ENCODE peak calls at places on chromosomes 11 and 22, in five cellular contexts. C is RWPE1, D is psoas muscle, J is transverse colon, S is PC-3. W is an unnamed sample.

GRCh38 chr11:64933935-64934693 is 1.6 kb downstream of the GPHA2 start:
- DNase-seq in C (no peak), D (no peak), J (no peak), S (no peak), W (no peak)

GRCh38 chr22:29673361-29673760 is 46.4 kb upstream of the CABP7 start:
- DNase-seq in C (no peak), D (no peak), J (no peak), S (no peak), W (no peak)

GRCh38 chr11:3001496-3001895 is 9.4 kb upstream of the NAP1L4 start:
- DNase-seq in C (no peak), D (no peak), J (no peak), S (no peak), W (peak; percentile 79)

GRCh38 chr11:61796127-61796526 is 3.4 kb downstream of the FEN1 start:
- DNase-seq in C (no peak), D (no peak), J (no peak), S (no peak), W (no peak)

GRCh38 chr22:44586337-44586990 is 88.4 kb upstream of the RTL6 start:
- DNase-seq in C (no peak), D (no peak), J (no peak), S (peak; percentile 5), W (no peak)

GRCh38 chr11:72675221-72675620 is 999 bp upstream of the PDE2A start:
- DNase-seq in C (no peak), D (no peak), J (no peak), S (no peak), W (no peak)

GRCh38 chr22:22374579-22374978 is 130.0 kb downstream of the VPREB1 start:
- DNase-seq in C (no peak), D (no peak), J (no peak), S (no peak), W (no peak)

GRCh38 chr22:43991316-43992020 is 32.6 kb upstream of the PARVB start:
- DNase-seq in C (no peak), D (no peak), J (no peak), S (no peak), W (no peak)

GRCh38 chr11:79617561-79617960 is 176.7 kb upstream of the TENM4 start:
- DNase-seq in C (no peak), D (no peak), J (no peak), S (no peak), W (no peak)

GRCh38 chr11:69442012-69442806 is 39.3 kb upstream of the LINC01488 start:
- DNase-seq in C (peak; percentile 67), D (no peak), J (no peak), S (peak; percentile 94), W (no peak)

GRCh38 chr11:128463386-128463829 is 124.0 kb downstream of the ETS1 start:
- DNase-seq in C (no peak), D (no peak), J (no peak), S (no peak), W (no peak)

GRCh38 chr11:66106786-66107599 is 36.9 kb downstream of the PACS1 start:
- DNase-seq in C (no peak), D (no peak), J (no peak), S (peak; percentile 62), W (no peak)

GRCh38 chr22:41252365-41252764 is 11.6 kb upstream of the CHADL start:
- DNase-seq in C (no peak), D (no peak), J (no peak), S (no peak), W (no peak)

GRCh38 chr22:41257696-41258095 is 17.0 kb upstream of the CHADL start:
- DNase-seq in C (no peak), D (no peak), J (no peak), S (no peak), W (no peak)

GRCh38 chr22:41256898-41257260 is 16.1 kb upstream of the CHADL start:
- DNase-seq in C (no peak), D (no peak), J (no peak), S (peak; percentile 53), W (no peak)

GRCh38 chr22:41254230-41254629 is 13.5 kb upstream of the CHADL start:
- DNase-seq in C (no peak), D (no peak), J (no peak), S (no peak), W (no peak)

GRCh38 chr22:41256254-41256897 is 15.6 kb upstream of the CHADL start:
- DNase-seq in C (peak; percentile 57), D (no peak), J (no peak), S (peak; percentile 82), W (no peak)
- TF ChIP-seq CTCF in C (no peak), D (no peak), J (no peak), S (peak; percentile 45), W (no peak)

GRCh38 chr11:45083544-45084087 is 62.8 kb upstream of the PRDM11 start:
- DNase-seq in C (peak; percentile 20), D (no peak), J (no peak), S (peak; percentile 54), W (no peak)
- TF ChIP-seq CTCF in C (no peak), D (no peak), J (peak; percentile 15), S (peak; percentile 64), W (peak; percentile 21)

GRCh38 chr22:24776525-24776924 is 2.0 kb upstream of the PIWIL3 start:
- DNase-seq in C (no peak), D (no peak), J (no peak), S (no peak), W (no peak)

GRCh38 chr22:24775769-24776492 is 1.4 kb upstream of the PIWIL3 start:
- DNase-seq in C (no peak), D (no peak), J (no peak), S (peak; percentile 43), W (no peak)

GRCh38 chr22:24768537-24769374 is 5.8 kb downstream of the PIWIL3 start:
- DNase-seq in C (peak; percentile 34), D (peak; percentile 18), J (peak; percentile 74), S (peak; percentile 68), W (peak; percentile 81)

DNA sequence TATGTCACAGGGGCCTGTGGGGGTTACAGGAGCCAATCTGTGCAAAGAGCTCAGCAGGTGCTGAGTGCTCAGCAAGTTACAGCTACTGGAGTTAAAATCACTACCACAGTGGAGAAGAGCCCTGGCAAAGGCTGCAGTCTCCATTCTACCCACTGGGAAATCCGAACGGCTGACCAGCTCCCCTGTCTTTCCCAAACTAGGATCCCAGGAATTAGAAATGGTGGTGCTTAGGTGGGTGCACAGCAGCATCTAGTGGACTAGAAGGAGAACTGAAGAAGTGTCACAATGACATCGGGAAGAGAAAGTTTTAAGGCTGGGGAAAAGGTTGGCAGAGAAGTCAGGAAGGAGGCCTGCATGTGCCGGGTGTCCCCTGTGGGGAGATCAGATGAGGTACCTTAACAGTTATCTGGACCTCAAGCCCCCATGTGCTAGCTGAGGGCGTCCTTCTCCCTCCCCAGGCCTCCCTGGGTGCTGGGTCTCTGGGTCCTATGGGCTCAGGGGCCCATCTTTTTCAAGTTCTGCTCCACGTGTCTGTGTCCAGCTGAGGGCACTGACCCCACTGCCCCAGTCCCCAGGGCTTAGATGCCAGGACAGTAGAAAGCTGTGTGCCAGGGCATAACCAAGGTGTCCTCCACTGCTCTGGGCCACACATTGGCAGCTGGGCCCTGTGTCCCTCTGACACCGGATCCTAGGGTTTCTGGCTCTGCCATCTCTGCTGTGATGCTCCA is 1.9 kb downstream of the PIWIL3 start:
- DNase-seq in C (peak; percentile 32), D (no peak), J (no peak), S (peak; percentile 50), W (no peak)
- TF ChIP-seq CTCF in C (peak; percentile 55), D (peak; percentile 19), J (peak; percentile 16), S (peak; percentile 60), W (peak; percentile 18)

GRCh38 chr22:36201630-36202312 is at the start of gene APOL4:
- DNase-seq in C (no peak), D (peak; percentile 90), J (peak; percentile 66), S (no peak), W (peak; percentile 70)
- TF ChIP-seq CTCF in C (no peak), D (no peak), J (no peak), S (no peak), W (no peak)

GRCh38 chr11:33402066-33402465 is 144.9 kb downstream of the HIPK3 start:
- DNase-seq in C (no peak), D (no peak), J (no peak), S (no peak), W (no peak)
- TF ChIP-seq CTCF in C (no peak), D (no peak), J (no peak), S (no peak), W (no peak)

GRCh38 chr11:57457643-57458023 is 2.7 kb upstream of the RTN4RL2 start:
- DNase-seq in C (no peak), D (no peak), J (no peak), S (no peak), W (no peak)
- TF ChIP-seq CTCF in C (peak; percentile 44), D (no peak), J (peak; percentile 26), S (no peak), W (no peak)

DNA sequence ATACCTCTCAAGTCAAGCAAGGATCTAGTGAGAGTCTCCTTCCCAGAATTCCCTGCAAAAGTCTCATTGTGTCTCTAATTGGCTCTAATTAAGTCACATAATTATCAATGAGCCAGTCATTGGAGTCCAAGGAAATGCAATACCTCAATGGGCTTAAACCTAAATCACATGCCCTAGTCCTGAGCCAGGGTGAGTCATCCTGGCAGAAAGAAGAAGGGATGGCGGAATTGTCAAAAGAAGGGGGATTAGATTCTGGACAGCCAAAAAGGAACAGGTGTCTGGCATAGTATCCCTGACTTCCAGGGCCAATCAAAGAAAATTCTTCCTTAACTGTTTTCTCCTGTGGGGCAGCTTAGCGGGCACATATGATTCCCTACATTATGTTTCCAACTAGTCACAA is 25.1 kb upstream of the LDLRAD3 start:
- DNase-seq in C (no peak), D (no peak), J (no peak), S (no peak), W (no peak)
- TF ChIP-seq CTCF in C (no peak), D (no peak), J (no peak), S (no peak), W (no peak)

GRCh38 chr11:16170448-16170847 is 185.9 kb downstream of the SOX6 start:
- DNase-seq in C (no peak), D (no peak), J (no peak), S (no peak), W (no peak)

GRCh38 chr11:16169541-16169940 is 186.8 kb downstream of the SOX6 start:
- DNase-seq in C (no peak), D (no peak), J (no peak), S (no peak), W (no peak)

GRCh38 chr11:16167706-16168487 is 188.4 kb downstream of the SOX6 start:
- DNase-seq in C (no peak), D (no peak), J (no peak), S (no peak), W (no peak)

GRCh38 chr11:16171882-16172281 is 184.5 kb downstream of the SOX6 start:
- DNase-seq in C (no peak), D (no peak), J (no peak), S (no peak), W (no peak)

DNA sequence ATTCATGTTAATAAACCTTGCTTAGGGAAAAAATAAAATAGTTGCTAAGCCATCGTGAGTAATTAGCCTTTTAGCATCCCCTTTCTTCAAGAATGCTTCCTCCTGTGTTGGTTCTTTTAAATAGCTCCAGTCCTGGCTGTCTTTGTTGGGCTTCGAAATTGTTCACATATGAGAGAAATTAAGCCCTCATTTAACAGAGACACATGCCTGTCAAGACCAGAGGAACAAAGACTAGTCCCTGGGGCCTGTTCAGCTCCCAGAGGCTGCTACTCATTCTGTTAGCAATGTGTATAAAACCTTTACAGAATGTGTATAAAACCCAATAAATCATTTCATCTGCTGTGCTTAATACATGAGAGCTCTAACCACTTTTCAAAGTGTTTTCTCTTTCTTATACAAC is 186.4 kb downstream of the SOX6 start:
- DNase-seq in C (no peak), D (no peak), J (no peak), S (no peak), W (no peak)
- TF ChIP-seq CTCF in C (no peak), D (no peak), J (no peak), S (no peak), W (no peak)